ENCODE peak calls at places on chromosome 7, in four cellular contexts. C is iris pigment epithelial cell, A is T-helper 2 cell, L is DMS 273 treated with DMSO at 0.1 percent for 48 hours. T is an unnamed sample.

GRCh38 chr7:66460921-66461361 is 167.7 kb upstream of the KCTD7 start:
- DNase-seq in C (no peak), A (no peak), L (no peak), T (no peak)

GRCh38 chr7:35725280-35725680 is 30.3 kb upstream of the HERPUD2 start:
- DNase-seq in C (no peak), A (no peak), L (no peak), T (no peak)

GRCh38 chr7:132377043-132377442 is 199.2 kb downstream of the PLXNA4 start:
- DNase-seq in C (no peak), A (no peak), L (no peak), T (no peak)

GRCh38 chr7:141073173-141073640 is 657 bp upstream of the TMEM178B start:
- DNase-seq in C (peak), A (no peak), L (no peak), T (no peak)

GRCh38 chr7:152663101-152663740 is 12.7 kb downstream of the XRCC2 start:
- DNase-seq in C (no peak), A (no peak), L (no peak), T (no peak)

GRCh38 chr7:90648107-90648506 is 52.0 kb downstream of the CDK14 start:
- DNase-seq in C (peak), A (no peak), L (no peak), T (no peak)

GRCh38 chr7:129163875-129164544 is 19.5 kb downstream of the TSPAN33 start:
- DNase-seq in C (peak), A (no peak), L (no peak), T (no peak)

GRCh38 chr7:43491984-43492383 is 90.9 kb upstream of the STK17A start:
- DNase-seq in C (peak), A (no peak), L (no peak), T (no peak)

GRCh38 chr7:923108-924041 is 31.1 kb downstream of the ADAP1 start:
- DNase-seq in C (peak), A (peak), L (no peak), T (no peak)

T was measured in globus pallidus.